ENCODE peak calls at places on chromosomes 11 and 22, in seven cellular contexts. G is OCI-LY7, P is GM23248, L is HCT116, Q is SK-N-SH, Y is PC-3, E is GM23338. J is an unnamed sample.

GRCh38 chr11:69537126-69537525 is 55.7 kb downstream of the LINC01488 start:
- DNase-seq in G (no peak), P (no peak), E (no peak), L (no peak), Q (no peak), Y (no peak), J (no peak)

GRCh38 chr11:111063711-111064110 is 181.8 kb upstream of the POU2AF2 start:
- DNase-seq in Q (no peak), L (no peak), G (no peak), P (peak; percentile 44), Y (peak; percentile 23), E (no peak), J (no peak)

GRCh38 chr22:35648066-35649025 is at the start of gene APOL6:
- DNase-seq in G (peak; percentile 81), L (no peak), E (peak; percentile 32), Y (peak; percentile 68), P (peak; percentile 85), Q (no peak), J (peak; percentile 86)

GRCh38 chr11:75815345-75815983 is 454 bp downstream of the UVRAG start:
- DNase-seq in G (peak; percentile 44), Y (peak; percentile 33), L (no peak), E (peak; percentile 78), Q (no peak), P (peak; percentile 68), J (peak; percentile 46)

GRCh38 chr22:38832005-38832978 is 11.5 kb downstream of the NPTXR start:
- DNase-seq in Q (no peak), P (no peak), G (no peak), Y (no peak), L (no peak), E (no peak), J (no peak)

GRCh38 chr11:113176561-113176960 is 137.8 kb upstream of the TTC12 start:
- DNase-seq in G (no peak), L (no peak), P (no peak), E (no peak), Y (no peak), Q (no peak), J (no peak)

GRCh38 chr11:107050126-107050525 is 31.9 kb upstream of the GUCY1A2 start:
- DNase-seq in Q (no peak), P (no peak), Y (no peak), G (no peak), L (no peak), E (no peak), J (no peak)

GRCh38 chr11:121839821-121840220 is 276.2 kb downstream of the BLID start:
- DNase-seq in L (no peak), Y (no peak), Q (no peak), E (no peak), G (no peak), P (peak; percentile 54), J (no peak)

GRCh38 chr11:36361472-36361871 is 65.4 kb downstream of the PRR5L start:
- DNase-seq in P (peak; percentile 27), Y (peak; percentile 23), E (no peak), G (no peak), L (no peak), Q (no peak), J (no peak)

GRCh38 chr22:31893460-31893859 is 50.9 kb upstream of the YWHAH start:
- DNase-seq in E (no peak), G (no peak), Y (no peak), P (no peak), L (no peak), Q (no peak), J (no peak)

GRCh38 chr22:30246962-30247376 is 410 bp upstream of the LIF start:
- DNase-seq in E (no peak), G (no peak), L (no peak), P (no peak), Q (peak; percentile 53), Y (no peak), J (no peak)
- H3K4me3 ChIP-seq in E (peak overlapping the region; percentile 93), G (no peak overlapping the region), L (peak overlapping the region; percentile 27), P (peak overlapping the region; percentile 83), Q (peak overlapping the region; percentile 74), Y (no peak overlapping the region), J (no peak overlapping the region)

DNA sequence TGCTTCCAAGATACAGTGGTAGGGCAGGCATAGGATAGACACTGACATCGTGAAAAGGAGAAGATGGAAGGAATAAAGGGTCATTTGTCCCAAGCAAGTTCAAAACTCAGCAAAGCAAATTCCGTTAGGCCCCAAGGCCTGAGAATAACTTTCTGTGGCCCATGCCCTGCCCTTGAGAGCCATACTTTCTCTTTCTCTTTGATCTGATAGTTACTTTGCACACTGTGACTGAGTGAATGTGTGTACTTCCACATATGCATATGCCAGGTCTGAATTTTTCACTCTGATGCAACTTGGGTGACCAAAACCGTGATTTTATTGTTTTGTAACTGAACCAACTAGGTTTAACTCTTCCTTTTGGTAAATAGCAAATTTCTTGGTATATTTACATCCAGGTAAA is 371.5 kb downstream of the RAB38 start:
- DNase-seq in G (no peak), E (no peak), Y (no peak), L (no peak), Q (no peak), P (no peak), J (no peak)
- H3K4me2 ChIP-seq in G (no peak overlapping the region), E (no peak overlapping the region), Y (no peak overlapping the region), L (no peak overlapping the region), Q (no peak overlapping the region), P (no peak overlapping the region), J (no peak overlapping the region)

DNA sequence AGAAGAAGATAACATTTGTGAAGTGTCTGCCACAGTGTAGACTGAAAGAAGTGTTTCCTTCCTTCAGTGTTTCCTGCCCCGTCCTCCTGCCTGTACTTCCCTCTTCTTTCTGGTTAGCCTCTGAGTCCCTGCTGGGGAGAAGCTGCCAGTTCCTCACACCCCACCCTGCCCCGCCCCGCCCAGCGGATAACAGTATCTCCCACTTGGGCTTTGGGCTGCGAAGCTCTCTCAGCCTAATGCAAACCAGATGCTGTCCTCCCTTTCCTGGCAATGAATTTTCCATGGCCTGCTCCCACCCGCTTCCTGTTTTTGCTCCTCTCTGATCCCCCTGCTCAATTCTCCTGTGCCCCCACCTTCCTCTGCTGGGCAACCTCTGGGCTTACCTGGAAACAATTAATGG is 5.2 kb upstream of the RAB3IL1 start:
- DNase-seq in Q (peak; percentile 88), Y (no peak), E (no peak), G (no peak), L (no peak), P (peak; percentile 85), J (no peak)
- TF ChIP-seq EZH2phosphoT487 in Q (no peak), Y (no peak), E (no peak), G (no peak), L (no peak), P (no peak), J (no peak)

GRCh38 chr22:19962909-19963806 is 21.5 kb upstream of the TXNRD2 start:
- DNase-seq in Y (peak; percentile 92), L (peak; percentile 86), G (no peak), P (peak; percentile 94), E (peak; percentile 86), Q (no peak), J (no peak)

GRCh38 chr22:19961868-19962245 is 20.2 kb upstream of the TXNRD2 start:
- DNase-seq in P (no peak), Y (no peak), Q (no peak), L (no peak), E (no peak), G (no peak), J (no peak)

GRCh38 chr22:19961201-19961580 is 19.6 kb upstream of the TXNRD2 start:
- DNase-seq in E (no peak), Q (peak; percentile 30), G (no peak), Y (no peak), P (no peak), L (no peak), J (no peak)

GRCh38 chr22:19963863-19964642 is 22.4 kb upstream of the TXNRD2 start:
- DNase-seq in E (no peak), Q (no peak), G (no peak), Y (no peak), L (no peak), P (no peak), J (no peak)

DNA sequence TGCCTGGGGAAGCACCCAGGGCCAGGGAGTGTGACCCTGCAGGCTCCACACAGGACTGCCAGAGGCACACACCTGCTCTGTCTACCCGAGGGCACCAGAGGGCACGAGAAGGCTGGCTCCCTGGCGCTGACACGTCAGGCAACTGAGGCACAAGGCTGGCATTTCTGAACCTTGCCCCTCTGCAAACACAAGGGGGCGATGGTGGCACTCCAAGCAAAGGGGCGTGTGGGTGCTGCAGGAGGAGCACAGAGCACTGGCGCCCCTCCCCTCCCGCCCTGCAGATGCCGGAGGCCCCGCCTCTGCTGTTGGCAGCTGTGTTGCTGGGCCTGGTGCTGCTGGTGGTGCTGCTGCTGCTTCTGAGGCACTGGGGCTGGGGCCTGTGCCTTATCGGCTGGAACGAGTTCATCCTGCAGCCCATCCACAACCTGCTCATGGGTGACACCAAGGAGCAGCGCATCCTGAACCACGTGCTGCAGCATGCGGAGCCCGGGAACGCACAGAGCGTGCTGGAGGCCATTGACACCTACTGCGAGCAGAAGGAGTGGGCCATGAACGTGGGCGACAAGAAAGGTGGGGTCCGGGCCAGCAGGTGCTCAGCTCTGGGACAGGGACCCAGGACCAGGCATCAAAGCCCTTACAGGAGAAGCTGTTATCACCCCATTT is 20.8 kb upstream of the TXNRD2 start:
- DNase-seq in Y (peak; percentile 84), L (peak; percentile 79), E (peak; percentile 96), P (peak; percentile 90), G (peak; percentile 90), Q (peak; percentile 97), J (peak; percentile 87)
- H3K4me3 ChIP-seq in Y (peak overlapping the region; percentile 67), L (peak overlapping the region; percentile 64), E (peak overlapping the region; percentile 45), P (no peak overlapping the region), G (no peak overlapping the region), Q (no peak overlapping the region), J (no peak overlapping the region)

GRCh38 chr11:62452261-62452660 is 33.4 kb downstream of the SCGB1A1 start:
- DNase-seq in Y (no peak), Q (no peak), G (no peak), P (no peak), L (no peak), E (no peak), J (no peak)
- H3K4me2 ChIP-seq in Y (no peak overlapping the region), Q (no peak overlapping the region), G (no peak overlapping the region), P (no peak overlapping the region), L (no peak overlapping the region), E (no peak overlapping the region), J (no peak overlapping the region)

GRCh38 chr11:19398273-19398672 is 157.5 kb upstream of the E2F8 start:
- DNase-seq in E (no peak), P (peak; percentile 28), G (no peak), Q (no peak), L (no peak), Y (no peak), J (no peak)
- TF ChIP-seq EZH2phosphoT487 in E (no peak), P (no peak), G (no peak), Q (no peak), L (no peak), Y (no peak), J (no peak)

J was measured in MM.1S.